ENCODE peak calls at places on chromosome 14, in nine cellular contexts. H is left ventricle myocardium inferior, G is breast epithelium, M is heart right ventricle, S is body of pancreas, R is dorsolateral prefrontal cortex, N is right atrium auricular region, V is NB4, U is fibroblast of the aortic adventitia. L is an unnamed sample.

GRCh38 chr14:70988452-70988851 is 81.2 kb downstream of the PCNX1 start:
- DNase-seq in H (no peak), G (no peak), M (no peak), S (no peak), R (no peak), N (no peak), V (no peak), U (no peak), L (no peak)

GRCh38 chr14:68981539-68981976 is 2.5 kb upstream of the ACTN1 start:
- DNase-seq in H (no peak), G (no peak), M (no peak), S (no peak), R (no peak), N (no peak), V (no peak), U (peak), L (no peak)

GRCh38 chr14:59228416-59228815 is 39.9 kb downstream of the DAAM1 start:
- DNase-seq in H (no peak), G (no peak), M (no peak), S (no peak), R (no peak), N (no peak), V (no peak), U (peak), L (no peak)

GRCh38 chr14:97976861-97977260 is 1179.7 kb downstream of the VRK1 start:
- DNase-seq in H (peak), G (no peak), M (no peak), S (peak), R (no peak), N (peak), V (no peak), U (no peak), L (peak)

GRCh38 chr14:90382491-90383125 is 14.2 kb upstream of the CALM1 start:
- DNase-seq in H (peak), G (peak), M (peak), S (peak), R (peak), N (peak), V (peak), U (peak), L (peak)

GRCh38 chr14:57485635-57486034 is 8.0 kb downstream of the CCDC198 start:
- DNase-seq in H (no peak), G (no peak), M (no peak), S (no peak), R (no peak), N (no peak), V (no peak), U (no peak), L (no peak)

GRCh38 chr14:30988509-30988908 is 36.9 kb upstream of the AP4S1 start:
- DNase-seq in H (no peak), G (no peak), M (no peak), S (no peak), R (no peak), N (no peak), V (no peak), U (peak), L (no peak)

GRCh38 chr14:98171654-98172053 is 1100.3 kb downstream of the BCL11B start:
- DNase-seq in H (no peak), G (no peak), M (no peak), S (no peak), R (no peak), N (no peak), V (no peak), U (no peak), L (no peak)

GRCh38 chr14:90454041-90455000 is 57.5 kb downstream of the CALM1 start:
- DNase-seq in H (peak), G (no peak), M (peak), S (peak), R (peak), N (peak), V (peak), U (peak), L (peak)

GRCh38 chr14:47626151-47627035 is 49.0 kb downstream of the MDGA2 start:
- DNase-seq in H (no peak), G (no peak), M (no peak), S (no peak), R (no peak), N (no peak), V (no peak), U (no peak), L (peak)
- H3K4me3 ChIP-seq in H (no peak), G (no peak), M (no peak), S (no peak), R (no peak), N (no peak), V (no peak), U (no peak), L (no peak)

GRCh38 chr14:104682107-104682593 is 7.3 kb upstream of the INF2 start:
- DNase-seq in H (peak), G (no peak), M (no peak), S (no peak), R (no peak), N (no peak), V (no peak), U (no peak), L (no peak)

GRCh38 chr14:104680056-104680805 is 9.2 kb upstream of the INF2 start:
- DNase-seq in H (peak), G (no peak), M (no peak), S (peak), R (no peak), N (no peak), V (peak), U (peak), L (peak)

GRCh38 chr14:104678901-104679705 is 10.3 kb upstream of the INF2 start:
- DNase-seq in H (peak), G (no peak), M (no peak), S (no peak), R (no peak), N (no peak), V (no peak), U (no peak), L (peak)

GRCh38 chr14:104681689-104682074 is 7.7 kb upstream of the INF2 start:
- DNase-seq in H (peak), G (peak), M (peak), S (peak), R (no peak), N (peak), V (no peak), U (peak), L (peak)

GRCh38 chr14:104680806-104681688 is 8.4 kb upstream of the INF2 start:
- DNase-seq in H (peak), G (peak), M (no peak), S (peak), R (no peak), N (no peak), V (peak), U (peak), L (no peak)
- TF ChIP-seq CTCF in H (no peak), G (no peak), M (peak), S (peak), R (peak), N (no peak), V (peak), U (peak), L (no peak)

DNA sequence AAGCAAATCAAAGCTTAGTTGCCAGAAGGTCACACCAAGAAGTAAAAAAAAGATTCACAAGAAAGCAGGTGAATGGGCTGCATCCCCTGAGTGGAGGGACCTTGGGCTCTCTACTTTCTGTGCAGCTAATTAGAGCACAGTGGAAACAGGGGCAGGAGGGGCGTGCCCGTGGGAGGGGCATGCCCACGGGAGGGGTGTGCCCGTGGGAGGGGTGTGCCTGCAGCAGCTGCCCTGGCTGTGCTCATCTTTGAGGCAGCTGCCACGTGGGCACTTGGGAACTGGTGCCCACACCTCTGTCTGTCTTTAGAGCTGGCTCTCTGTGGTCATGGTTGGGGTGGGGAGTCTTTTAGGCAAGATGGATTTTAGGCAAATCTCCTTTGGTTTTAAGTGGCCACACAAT is 60.0 kb downstream of the EML1 start:
- DNase-seq in H (peak), G (no peak), M (no peak), S (no peak), R (no peak), N (no peak), V (no peak), U (no peak), L (peak)
- H3K4me3 ChIP-seq in H (no peak), G (no peak), M (no peak), S (no peak), R (no peak), N (no peak), V (no peak), U (no peak), L (no peak)

DNA sequence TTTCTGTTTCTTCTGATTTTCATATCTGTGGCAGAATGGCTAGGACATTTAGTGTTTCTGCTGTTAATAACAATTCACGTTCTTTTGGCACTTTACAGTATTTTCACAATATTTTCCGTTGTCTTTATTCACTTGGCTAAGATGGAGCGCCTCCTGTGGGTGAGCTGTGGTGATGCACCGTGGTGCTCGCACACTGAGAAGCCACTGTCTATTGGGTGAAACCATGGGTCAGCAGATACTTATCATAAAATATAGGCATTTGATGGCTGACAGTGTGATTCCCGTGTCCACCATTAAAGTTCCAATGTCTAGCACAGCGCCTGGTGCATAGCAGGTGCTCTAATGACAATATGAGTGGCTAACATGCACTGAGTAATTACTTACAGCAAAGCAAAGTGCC is 141.8 kb downstream of the VRK1 start:
- DNase-seq in H (no peak), G (no peak), M (no peak), S (no peak), R (no peak), N (no peak), V (no peak), U (no peak), L (no peak)
- TF ChIP-seq CTCF in H (no peak), G (no peak), M (no peak), S (no peak), R (peak), N (no peak), V (no peak), U (peak), L (no peak)

GRCh38 chr14:49944501-49944900 is 51.6 kb downstream of the ARF6 start:
- DNase-seq in H (no peak), G (no peak), M (no peak), S (no peak), R (no peak), N (no peak), V (no peak), U (no peak), L (no peak)
- H3K4me3 ChIP-seq in H (no peak), G (no peak), M (no peak), S (no peak), R (no peak), N (no peak), V (no peak), U (no peak), L (no peak)

DNA sequence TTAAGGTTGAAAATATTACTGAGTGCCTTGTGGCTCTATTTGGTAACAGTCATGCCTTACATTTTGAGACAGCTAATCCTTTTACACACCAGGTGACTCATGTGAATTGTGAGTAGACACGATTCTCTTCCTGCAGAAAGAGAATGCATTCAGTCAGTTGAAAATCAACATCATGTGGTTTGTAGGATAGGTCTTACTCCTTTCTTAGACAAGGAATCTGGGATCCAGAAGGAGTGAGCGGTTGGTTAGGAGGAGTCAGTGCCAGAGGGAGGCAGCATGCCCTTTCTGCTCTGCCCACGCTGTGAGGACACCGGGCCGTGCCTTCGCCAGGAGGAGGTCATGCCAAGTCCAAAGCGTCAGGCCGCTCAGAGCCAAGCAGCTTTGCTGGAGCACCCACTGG is 47.6 kb downstream of the TRAF3 start:
- DNase-seq in H (peak), G (peak), M (peak), S (no peak), R (no peak), N (no peak), V (no peak), U (peak), L (peak)
- TF ChIP-seq CTCF in H (peak), G (no peak), M (peak), S (no peak), R (no peak), N (no peak), V (no peak), U (no peak), L (no peak)

DNA sequence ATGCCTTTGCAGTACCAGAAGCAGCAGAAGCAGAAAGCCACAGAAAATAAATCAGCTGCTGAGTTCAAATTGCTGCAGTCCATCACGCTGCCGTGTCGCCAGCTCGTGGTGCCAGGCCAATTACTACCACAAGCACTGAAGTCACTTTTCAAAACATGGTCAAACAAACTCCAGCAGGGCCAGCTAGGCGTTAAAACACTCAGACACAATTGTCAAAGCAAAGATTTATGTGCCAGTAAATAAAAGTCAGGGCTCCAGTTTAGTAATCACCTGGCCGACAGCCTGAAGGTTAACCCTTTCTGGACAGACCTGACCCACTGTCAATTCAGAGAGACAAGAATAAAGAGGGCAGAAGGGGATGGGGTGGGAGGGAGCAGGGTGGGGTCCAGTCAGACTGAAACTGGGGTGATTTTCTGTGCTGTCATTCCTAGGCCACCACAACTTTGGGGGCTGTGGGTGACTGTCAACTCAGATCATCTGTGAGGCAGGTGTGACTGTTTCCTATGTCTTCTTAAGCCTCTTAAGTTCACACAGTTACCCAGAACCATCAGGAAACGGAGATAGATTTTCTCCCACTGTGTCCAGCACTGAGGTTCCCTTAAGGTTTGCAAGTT is 109.9 kb upstream of the FUT8 start:
- DNase-seq in H (no peak), G (no peak), M (no peak), S (peak), R (no peak), N (no peak), V (no peak), U (no peak), L (no peak)
- H3K4me3 ChIP-seq in H (no peak), G (no peak), M (no peak), S (no peak), R (no peak), N (no peak), V (no peak), U (no peak), L (no peak)